ENCODE peak calls at places on chromosomes 3 and 15, in six cellular contexts. G, L, S, E, T and Z are unnamed samples.
A peak's percentile ranks its signal among the peaks of the same experiment; 100 is the strongest.

GRCh38 chr15:31341501-31342195 is 15.0 kb downstream of the KLF13 start:
- DNase-seq in G (no peak), L (no peak), S (no peak), E (no peak), T (no peak), Z (no peak)

GRCh38 chr3:126552688-126553283 is 5.9 kb downstream of the C3orf22 start:
- DNase-seq in G (no peak), L (no peak), S (no peak), E (peak; percentile 5), T (peak; percentile 32), Z (no peak)

GRCh38 chr3:102106421-102107097 is 257.2 kb downstream of the NFKBIZ start:
- DNase-seq in G (no peak), L (no peak), S (no peak), E (no peak), T (no peak), Z (no peak)

GRCh38 chr3:71695000-71695482 is 30.2 kb downstream of the EIF4E3 start:
- DNase-seq in G (no peak), L (no peak), S (no peak), E (no peak), T (no peak), Z (no peak)

GRCh38 chr3:128808672-128809071 is 70.7 kb upstream of the ACAD9 start:
- DNase-seq in G (no peak), L (no peak), S (no peak), E (no peak), T (no peak), Z (no peak)

GRCh38 chr3:148077318-148077923 is 620.3 kb upstream of the AGTR1 start:
- DNase-seq in G (no peak), L (no peak), S (no peak), E (no peak), T (no peak), Z (no peak)

GRCh38 chr3:50256978-50257890 is 11.7 kb upstream of the SEMA3B start:
- DNase-seq in G (no peak), L (no peak), S (no peak), E (no peak), T (no peak), Z (no peak)

GRCh38 chr15:25933456-25934158 is 70.5 kb upstream of the ATP10A start:
- DNase-seq in G (peak; percentile 78), L (peak; percentile 72), S (no peak), E (peak; percentile 27), T (peak; percentile 62), Z (peak; percentile 81)

GRCh38 chr3:108132727-108133373 is 42.0 kb upstream of the CD47 start:
- DNase-seq in G (no peak), L (no peak), S (no peak), E (no peak), T (no peak), Z (no peak)

GRCh38 chr3:59192473-59192872 is 142.6 kb upstream of the CFAP20DC start:
- DNase-seq in G (no peak), L (no peak), S (no peak), E (no peak), T (no peak), Z (no peak)

GRCh38 chr3:133016838-133017309 is 21.3 kb upstream of the TMEM108 start:
- DNase-seq in G (no peak), L (no peak), S (no peak), E (no peak), T (no peak), Z (no peak)

GRCh38 chr3:89434621-89435380 is 327.4 kb downstream of the EPHA3 start:
- DNase-seq in G (no peak), L (no peak), S (no peak), E (no peak), T (no peak), Z (no peak)

GRCh38 chr3:49813497-49814174 is at the start of gene UBA7:
- DNase-seq in G (peak; percentile 71), L (peak; percentile 61), S (no peak), E (no peak), T (no peak), Z (peak; percentile 74)

GRCh38 chr15:31387101-31387482 is 60.5 kb downstream of the KLF13 start:
- DNase-seq in G (peak; percentile 51), L (no peak), S (no peak), E (no peak), T (no peak), Z (no peak)

GRCh38 chr3:18238721-18239331 is 186.3 kb downstream of the SATB1 start:
- DNase-seq in G (no peak), L (no peak), S (no peak), E (no peak), T (no peak), Z (no peak)

GRCh38 chr3:14780927-14781507 is 37.7 kb upstream of the FGD5 start:
- DNase-seq in G (peak; percentile 41), L (peak; percentile 68), S (no peak), E (peak; percentile 37), T (no peak), Z (peak; percentile 75)

GRCh38 chr3:168616901-168617300 is 521.2 kb upstream of the GOLIM4 start:
- DNase-seq in G (no peak), L (no peak), S (peak; percentile 47), E (no peak), T (no peak), Z (no peak)

GRCh38 chr15:68447209-68447608 is 15.2 kb upstream of the ITGA11 start:
- DNase-seq in G (no peak), L (no peak), S (no peak), E (no peak), T (no peak), Z (no peak)

GRCh38 chr3:62201438-62202035 is 171.8 kb downstream of the FEZF2 start:
- DNase-seq in G (peak; percentile 11), L (no peak), S (peak; percentile 28), E (no peak), T (no peak), Z (no peak)

GRCh38 chr3:33440328-33440577 is at the start of gene UBP1:
- DNase-seq in G (no peak), L (peak; percentile 100), S (no peak), E (peak; percentile 98), T (peak; percentile 97), Z (peak; percentile 100)

GRCh38 chr3:158105710-158106438 is at the start of gene SHOX2:
- DNase-seq in G (peak; percentile 32), L (peak; percentile 30), S (peak; percentile 41), E (no peak), T (peak; percentile 48), Z (peak; percentile 59)